ENCODE peak calls at places on chromosome 9, in five cellular contexts. One of them, this sample, is unnamed.

GRCh38 chr9:93326056-93326455 is 125.4 kb upstream of the FAM120A start:
- DNase-seq in kidney: no peak
- DNase-seq in RWPE1: no peak
- DNase-seq in CD4-positive, alpha-beta memory T cell: no peak
- DNase-seq in tibial nerve: no peak
- DNase-seq in this sample: no peak

GRCh38 chr9:127796225-127796813 is 6.4 kb upstream of the FPGS start:
- DNase-seq in kidney: no peak
- DNase-seq in RWPE1: no peak
- DNase-seq in CD4-positive, alpha-beta memory T cell: no peak
- DNase-seq in tibial nerve: no peak
- DNase-seq in this sample: no peak

GRCh38 chr9:93686127-93686879 is 109.9 kb downstream of the PHF2 start:
- DNase-seq in kidney: no peak
- DNase-seq in RWPE1: no peak
- DNase-seq in CD4-positive, alpha-beta memory T cell: no peak
- DNase-seq in tibial nerve: no peak
- DNase-seq in this sample: no peak

GRCh38 chr9:115593587-115594091 is 475.7 kb upstream of the TNC start:
- DNase-seq in kidney: no peak
- DNase-seq in RWPE1: peak
- DNase-seq in CD4-positive, alpha-beta memory T cell: no peak
- DNase-seq in tibial nerve: no peak
- DNase-seq in this sample: no peak

GRCh38 chr9:133692364-133692985 is 45.7 kb downstream of the SARDH start:
- DNase-seq in kidney: peak
- DNase-seq in RWPE1: no peak
- DNase-seq in CD4-positive, alpha-beta memory T cell: no peak
- DNase-seq in tibial nerve: no peak
- DNase-seq in this sample: no peak

GRCh38 chr9:132125944-132126720 is 35.7 kb upstream of the NTNG2 start:
- DNase-seq in kidney: no peak
- DNase-seq in RWPE1: no peak
- DNase-seq in CD4-positive, alpha-beta memory T cell: no peak
- DNase-seq in tibial nerve: no peak
- DNase-seq in this sample: no peak

GRCh38 chr9:2655411-2655901 is 33.9 kb downstream of the VLDLR start:
- DNase-seq in kidney: no peak
- DNase-seq in RWPE1: peak
- DNase-seq in CD4-positive, alpha-beta memory T cell: peak
- DNase-seq in tibial nerve: no peak
- DNase-seq in this sample: no peak

GRCh38 chr9:81559741-81560140 is 129.6 kb downstream of the TLE1 start:
- DNase-seq in kidney: no peak
- DNase-seq in RWPE1: peak
- DNase-seq in CD4-positive, alpha-beta memory T cell: no peak
- DNase-seq in tibial nerve: no peak
- DNase-seq in this sample: no peak

GRCh38 chr9:127033784-127034183 is 88.7 kb downstream of the ANGPTL2 start:
- DNase-seq in kidney: no peak
- DNase-seq in RWPE1: no peak
- DNase-seq in CD4-positive, alpha-beta memory T cell: no peak
- DNase-seq in tibial nerve: no peak
- DNase-seq in this sample: no peak

GRCh38 chr9:85647571-85647970 is 94.2 kb downstream of the AGTPBP1 start:
- DNase-seq in kidney: no peak
- DNase-seq in RWPE1: no peak
- DNase-seq in CD4-positive, alpha-beta memory T cell: no peak
- DNase-seq in tibial nerve: no peak
- DNase-seq in this sample: no peak

GRCh38 chr9:69951411-69951810 is 92.2 kb upstream of the MAMDC2 start:
- DNase-seq in kidney: no peak
- DNase-seq in RWPE1: no peak
- DNase-seq in CD4-positive, alpha-beta memory T cell: no peak
- DNase-seq in tibial nerve: no peak
- DNase-seq in this sample: no peak

GRCh38 chr9:36817160-36817834 is 216.8 kb downstream of the PAX5 start:
- DNase-seq in kidney: peak
- DNase-seq in RWPE1: no peak
- DNase-seq in CD4-positive, alpha-beta memory T cell: no peak
- DNase-seq in tibial nerve: no peak
- DNase-seq in this sample: no peak

GRCh38 chr9:97982191-97982718 is 886 bp upstream of the ANP32B start:
- DNase-seq in kidney: no peak
- DNase-seq in RWPE1: no peak
- DNase-seq in CD4-positive, alpha-beta memory T cell: no peak
- DNase-seq in tibial nerve: no peak
- DNase-seq in this sample: no peak

GRCh38 chr9:109213300-109214121 is 46.5 kb upstream of the FRRS1L start:
- DNase-seq in kidney: no peak
- DNase-seq in RWPE1: no peak
- DNase-seq in CD4-positive, alpha-beta memory T cell: no peak
- DNase-seq in tibial nerve: no peak
- DNase-seq in this sample: no peak

GRCh38 chr9:134655101-134655500 is 13.5 kb downstream of the COL5A1 start:
- DNase-seq in kidney: peak
- DNase-seq in RWPE1: no peak
- DNase-seq in CD4-positive, alpha-beta memory T cell: no peak
- DNase-seq in tibial nerve: no peak
- DNase-seq in this sample: no peak

GRCh38 chr9:2109066-2109650 is 94.0 kb downstream of the SMARCA2 start:
- DNase-seq in kidney: no peak
- DNase-seq in RWPE1: no peak
- DNase-seq in CD4-positive, alpha-beta memory T cell: no peak
- DNase-seq in tibial nerve: no peak
- DNase-seq in this sample: no peak

GRCh38 chr9:36399980-36400331 is at the start of gene RNF38:
- DNase-seq in kidney: no peak
- DNase-seq in RWPE1: no peak
- DNase-seq in CD4-positive, alpha-beta memory T cell: no peak
- DNase-seq in tibial nerve: no peak
- DNase-seq in this sample: no peak

GRCh38 chr9:91298304-91298703 is 63.4 kb downstream of the AUH start:
- DNase-seq in kidney: no peak
- DNase-seq in RWPE1: peak
- DNase-seq in CD4-positive, alpha-beta memory T cell: no peak
- DNase-seq in tibial nerve: no peak
- DNase-seq in this sample: no peak

GRCh38 chr9:106784076-106784475 is 78.9 kb upstream of the ZNF462 start:
- DNase-seq in kidney: no peak
- DNase-seq in RWPE1: no peak
- DNase-seq in CD4-positive, alpha-beta memory T cell: no peak
- DNase-seq in tibial nerve: no peak
- DNase-seq in this sample: no peak

GRCh38 chr9:137411670-137412380 is 11.1 kb downstream of the EXD3 start:
- DNase-seq in kidney: peak
- DNase-seq in RWPE1: peak
- DNase-seq in CD4-positive, alpha-beta memory T cell: no peak
- DNase-seq in tibial nerve: peak
- DNase-seq in this sample: no peak

GRCh38 chr9:122125158-122125890 is 32.2 kb upstream of the TTLL11 start:
- DNase-seq in kidney: peak
- DNase-seq in RWPE1: peak
- DNase-seq in CD4-positive, alpha-beta memory T cell: peak
- DNase-seq in tibial nerve: peak
- DNase-seq in this sample: peak

GRCh38 chr9:32161720-32162119 is 222.7 kb upstream of the ACO1 start:
- DNase-seq in kidney: no peak
- DNase-seq in RWPE1: no peak
- DNase-seq in CD4-positive, alpha-beta memory T cell: no peak
- DNase-seq in tibial nerve: no peak
- DNase-seq in this sample: no peak

GRCh38 chr9:114283551-114284111 is 39.3 kb upstream of the ORM1 start:
- DNase-seq in kidney: peak
- DNase-seq in RWPE1: no peak
- DNase-seq in CD4-positive, alpha-beta memory T cell: no peak
- DNase-seq in tibial nerve: no peak
- DNase-seq in this sample: no peak

GRCh38 chr9:34638138-34638445 is 505 bp upstream of the SIGMAR1 start:
- DNase-seq in kidney: no peak
- DNase-seq in RWPE1: no peak
- DNase-seq in CD4-positive, alpha-beta memory T cell: no peak
- DNase-seq in tibial nerve: no peak
- DNase-seq in this sample: no peak

GRCh38 chr9:120924698-120925534 is 1.7 kb downstream of the TRAF1 start:
- DNase-seq in kidney: no peak
- DNase-seq in RWPE1: no peak
- DNase-seq in CD4-positive, alpha-beta memory T cell: no peak
- DNase-seq in tibial nerve: no peak
- DNase-seq in this sample: no peak
- H3K27ac ChIP-seq in kidney: no peak
- H3K27ac ChIP-seq in RWPE1: peak
- H3K27ac ChIP-seq in CD4-positive, alpha-beta memory T cell: peak
- H3K27ac ChIP-seq in tibial nerve: peak
- H3K27ac ChIP-seq in this sample: no peak

GRCh38 chr9:75687359-75687953 is 203.0 kb upstream of the PCSK5 start:
- DNase-seq in kidney: no peak
- DNase-seq in RWPE1: no peak
- DNase-seq in CD4-positive, alpha-beta memory T cell: no peak
- DNase-seq in tibial nerve: no peak
- DNase-seq in this sample: no peak

GRCh38 chr9:75685059-75685458 is 205.4 kb upstream of the PCSK5 start:
- DNase-seq in kidney: no peak
- DNase-seq in RWPE1: no peak
- DNase-seq in CD4-positive, alpha-beta memory T cell: no peak
- DNase-seq in tibial nerve: no peak
- DNase-seq in this sample: peak

DNA sequence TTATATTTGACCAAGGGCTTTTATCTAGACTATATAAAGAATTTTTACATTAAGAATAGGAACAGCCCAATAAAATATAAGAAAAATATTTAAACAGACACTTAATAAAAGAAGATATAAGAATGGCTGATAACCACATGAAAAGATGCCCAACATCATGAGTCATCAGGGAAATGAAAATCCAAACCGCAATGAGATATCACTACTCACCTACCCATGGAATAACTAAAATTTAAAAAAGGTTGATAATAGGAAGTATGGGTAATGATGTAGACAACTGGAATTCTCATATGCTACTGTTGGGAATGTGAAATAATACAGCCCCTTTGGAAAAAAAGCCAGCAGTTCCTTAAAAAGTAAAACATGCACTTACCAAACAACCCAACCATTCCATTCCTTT is 206.9 kb upstream of the PCSK5 start:
- DNase-seq in kidney: no peak
- DNase-seq in RWPE1: no peak
- DNase-seq in CD4-positive, alpha-beta memory T cell: no peak
- DNase-seq in tibial nerve: no peak
- DNase-seq in this sample: no peak
- H3K27ac ChIP-seq in kidney: no peak
- H3K27ac ChIP-seq in RWPE1: no peak
- H3K27ac ChIP-seq in CD4-positive, alpha-beta memory T cell: no peak
- H3K27ac ChIP-seq in tibial nerve: no peak
- H3K27ac ChIP-seq in this sample: no peak

GRCh38 chr9:125507247-125507646 is 199.8 kb downstream of the MAPKAP1 start:
- DNase-seq in kidney: no peak
- DNase-seq in RWPE1: no peak
- DNase-seq in CD4-positive, alpha-beta memory T cell: no peak
- DNase-seq in tibial nerve: no peak
- DNase-seq in this sample: no peak
- H3K27ac ChIP-seq in kidney: no peak
- H3K27ac ChIP-seq in RWPE1: no peak
- H3K27ac ChIP-seq in CD4-positive, alpha-beta memory T cell: no peak
- H3K27ac ChIP-seq in tibial nerve: no peak
- H3K27ac ChIP-seq in this sample: no peak

GRCh38 chr9:27487128-27487527 is 37.0 kb upstream of the IFNK start:
- DNase-seq in kidney: no peak
- DNase-seq in RWPE1: no peak
- DNase-seq in CD4-positive, alpha-beta memory T cell: no peak
- DNase-seq in tibial nerve: no peak
- DNase-seq in this sample: no peak
- H3K27ac ChIP-seq in kidney: no peak
- H3K27ac ChIP-seq in RWPE1: no peak
- H3K27ac ChIP-seq in CD4-positive, alpha-beta memory T cell: no peak
- H3K27ac ChIP-seq in tibial nerve: no peak
- H3K27ac ChIP-seq in this sample: no peak

GRCh38 chr9:135969064-135969683 is 8.0 kb upstream of the UBAC1 start:
- DNase-seq in kidney: peak
- DNase-seq in RWPE1: no peak
- DNase-seq in CD4-positive, alpha-beta memory T cell: no peak
- DNase-seq in tibial nerve: no peak
- DNase-seq in this sample: no peak

GRCh38 chr9:135968083-135968476 is 6.9 kb upstream of the UBAC1 start:
- DNase-seq in kidney: no peak
- DNase-seq in RWPE1: no peak
- DNase-seq in CD4-positive, alpha-beta memory T cell: no peak
- DNase-seq in tibial nerve: no peak
- DNase-seq in this sample: no peak

GRCh38 chr9:135971106-135971766 is 10.1 kb upstream of the UBAC1 start:
- DNase-seq in kidney: no peak
- DNase-seq in RWPE1: no peak
- DNase-seq in CD4-positive, alpha-beta memory T cell: no peak
- DNase-seq in tibial nerve: no peak
- DNase-seq in this sample: no peak

GRCh38 chr9:135970128-135970815 is 9.1 kb upstream of the UBAC1 start:
- DNase-seq in kidney: peak
- DNase-seq in RWPE1: no peak
- DNase-seq in CD4-positive, alpha-beta memory T cell: no peak
- DNase-seq in tibial nerve: no peak
- DNase-seq in this sample: no peak

GRCh38 chr9:135968601-135969000 is 7.4 kb upstream of the UBAC1 start:
- DNase-seq in kidney: peak
- DNase-seq in RWPE1: no peak
- DNase-seq in CD4-positive, alpha-beta memory T cell: no peak
- DNase-seq in tibial nerve: no peak
- DNase-seq in this sample: no peak
- H3K27ac ChIP-seq in kidney: peak
- H3K27ac ChIP-seq in RWPE1: no peak
- H3K27ac ChIP-seq in CD4-positive, alpha-beta memory T cell: no peak
- H3K27ac ChIP-seq in tibial nerve: peak
- H3K27ac ChIP-seq in this sample: no peak